ENCODE peak calls at places on chromosome X, in nine cellular contexts. One of them, this sample, is unnamed.
A peak's percentile ranks its signal among the peaks of the same experiment; 100 is the strongest.

GRCh38 chrX:119186763-119187162 is 49.3 kb upstream of the PGRMC1 start:
- DNase-seq in left lobe of liver: no peak
- DNase-seq in head of caudate nucleus: no peak
- DNase-seq in upper lobe of left lung: no peak
- DNase-seq in RPMI7951: no peak
- DNase-seq in RKO: no peak
- DNase-seq in stimulated activated CD8-positive, alpha-beta memory T cell treated with anti-CD3 and anti-CD28 coated beads, Interleukin-7, amount 100 ng/mL, for 4 hours: no peak
- DNase-seq in iPS-NIHi11: no peak
- DNase-seq in anterior cingulate cortex: no peak
- DNase-seq in this sample: no peak

GRCh38 chrX:97616883-97617510 is 733.3 kb downstream of the RPA4 start:
- DNase-seq in RKO: peak; percentile 35
- DNase-seq in anterior cingulate cortex: no peak
- DNase-seq in head of caudate nucleus: no peak
- DNase-seq in RPMI7951: peak; percentile 67
- DNase-seq in upper lobe of left lung: no peak
- DNase-seq in stimulated activated CD8-positive, alpha-beta memory T cell treated with anti-CD3 and anti-CD28 coated beads, Interleukin-7, amount 100 ng/mL, for 4 hours: no peak
- DNase-seq in left lobe of liver: no peak
- DNase-seq in iPS-NIHi11: no peak
- DNase-seq in this sample: no peak

GRCh38 chrX:107826286-107827136 is 845 bp downstream of the MID2 start:
- DNase-seq in RKO: peak; percentile 43
- DNase-seq in RPMI7951: peak; percentile 29
- DNase-seq in anterior cingulate cortex: peak; percentile 30
- DNase-seq in stimulated activated CD8-positive, alpha-beta memory T cell treated with anti-CD3 and anti-CD28 coated beads, Interleukin-7, amount 100 ng/mL, for 4 hours: peak; percentile 19
- DNase-seq in iPS-NIHi11: peak; percentile 45
- DNase-seq in left lobe of liver: peak; percentile 49
- DNase-seq in head of caudate nucleus: peak; percentile 20
- DNase-seq in upper lobe of left lung: peak; percentile 89
- DNase-seq in this sample: peak; percentile 50

GRCh38 chrX:154436597-154437397 is at the start of gene GDI1:
- DNase-seq in RPMI7951: peak; percentile 58
- DNase-seq in head of caudate nucleus: peak; percentile 24
- DNase-seq in anterior cingulate cortex: peak; percentile 26
- DNase-seq in stimulated activated CD8-positive, alpha-beta memory T cell treated with anti-CD3 and anti-CD28 coated beads, Interleukin-7, amount 100 ng/mL, for 4 hours: peak; percentile 45
- DNase-seq in iPS-NIHi11: peak; percentile 83
- DNase-seq in RKO: no peak
- DNase-seq in left lobe of liver: peak; percentile 60
- DNase-seq in upper lobe of left lung: peak; percentile 94
- DNase-seq in this sample: no peak

GRCh38 chrX:44314259-44314734 is 29.2 kb downstream of the EFHC2 start:
- DNase-seq in head of caudate nucleus: no peak
- DNase-seq in left lobe of liver: no peak
- DNase-seq in RPMI7951: peak; percentile 25
- DNase-seq in RKO: no peak
- DNase-seq in upper lobe of left lung: no peak
- DNase-seq in iPS-NIHi11: no peak
- DNase-seq in stimulated activated CD8-positive, alpha-beta memory T cell treated with anti-CD3 and anti-CD28 coated beads, Interleukin-7, amount 100 ng/mL, for 4 hours: no peak
- DNase-seq in anterior cingulate cortex: no peak
- DNase-seq in this sample: no peak

GRCh38 chrX:134020910-134021309 is 35.5 kb upstream of the GPC3 start:
- DNase-seq in anterior cingulate cortex: no peak
- DNase-seq in upper lobe of left lung: no peak
- DNase-seq in left lobe of liver: no peak
- DNase-seq in head of caudate nucleus: no peak
- DNase-seq in stimulated activated CD8-positive, alpha-beta memory T cell treated with anti-CD3 and anti-CD28 coated beads, Interleukin-7, amount 100 ng/mL, for 4 hours: no peak
- DNase-seq in RPMI7951: no peak
- DNase-seq in iPS-NIHi11: peak; percentile 8
- DNase-seq in RKO: no peak
- DNase-seq in this sample: no peak

GRCh38 chrX:137567474-137568232 is 1.7 kb downstream of the ZIC3 start:
- DNase-seq in RPMI7951: no peak
- DNase-seq in stimulated activated CD8-positive, alpha-beta memory T cell treated with anti-CD3 and anti-CD28 coated beads, Interleukin-7, amount 100 ng/mL, for 4 hours: no peak
- DNase-seq in left lobe of liver: no peak
- DNase-seq in RKO: no peak
- DNase-seq in head of caudate nucleus: no peak
- DNase-seq in upper lobe of left lung: no peak
- DNase-seq in iPS-NIHi11: no peak
- DNase-seq in anterior cingulate cortex: no peak
- DNase-seq in this sample: no peak

GRCh38 chrX:12956704-12957541 is 18.0 kb upstream of the TMSB4X start:
- DNase-seq in iPS-NIHi11: peak; percentile 29
- DNase-seq in left lobe of liver: no peak
- DNase-seq in RPMI7951: peak; percentile 74
- DNase-seq in upper lobe of left lung: no peak
- DNase-seq in RKO: peak; percentile 12
- DNase-seq in anterior cingulate cortex: peak; percentile 11
- DNase-seq in stimulated activated CD8-positive, alpha-beta memory T cell treated with anti-CD3 and anti-CD28 coated beads, Interleukin-7, amount 100 ng/mL, for 4 hours: no peak
- DNase-seq in head of caudate nucleus: no peak
- DNase-seq in this sample: no peak

GRCh38 chrX:31652651-31653050 is 580.8 kb upstream of the FTHL17 start:
- DNase-seq in upper lobe of left lung: no peak
- DNase-seq in RPMI7951: no peak
- DNase-seq in left lobe of liver: no peak
- DNase-seq in stimulated activated CD8-positive, alpha-beta memory T cell treated with anti-CD3 and anti-CD28 coated beads, Interleukin-7, amount 100 ng/mL, for 4 hours: no peak
- DNase-seq in head of caudate nucleus: no peak
- DNase-seq in anterior cingulate cortex: no peak
- DNase-seq in iPS-NIHi11: no peak
- DNase-seq in RKO: no peak
- DNase-seq in this sample: no peak

GRCh38 chrX:56783450-56783831 is 54.4 kb downstream of the NBDY start:
- DNase-seq in head of caudate nucleus: peak; percentile 93
- DNase-seq in stimulated activated CD8-positive, alpha-beta memory T cell treated with anti-CD3 and anti-CD28 coated beads, Interleukin-7, amount 100 ng/mL, for 4 hours: peak; percentile 54
- DNase-seq in RPMI7951: no peak
- DNase-seq in anterior cingulate cortex: peak; percentile 93
- DNase-seq in iPS-NIHi11: no peak
- DNase-seq in RKO: peak; percentile 71
- DNase-seq in upper lobe of left lung: no peak
- DNase-seq in left lobe of liver: no peak
- DNase-seq in this sample: no peak

GRCh38 chrX:2484721-2485459 is 15.9 kb downstream of the DHRSX start:
- DNase-seq in anterior cingulate cortex: no peak
- DNase-seq in RPMI7951: no peak
- DNase-seq in iPS-NIHi11: no peak
- DNase-seq in upper lobe of left lung: no peak
- DNase-seq in head of caudate nucleus: no peak
- DNase-seq in RKO: no peak
- DNase-seq in stimulated activated CD8-positive, alpha-beta memory T cell treated with anti-CD3 and anti-CD28 coated beads, Interleukin-7, amount 100 ng/mL, for 4 hours: no peak
- DNase-seq in left lobe of liver: no peak
- DNase-seq in this sample: peak; percentile 39

GRCh38 chrX:152907084-152907651 is 9.3 kb downstream of the ZNF185 start:
- DNase-seq in stimulated activated CD8-positive, alpha-beta memory T cell treated with anti-CD3 and anti-CD28 coated beads, Interleukin-7, amount 100 ng/mL, for 4 hours: no peak
- DNase-seq in anterior cingulate cortex: no peak
- DNase-seq in upper lobe of left lung: no peak
- DNase-seq in head of caudate nucleus: no peak
- DNase-seq in RKO: no peak
- DNase-seq in left lobe of liver: no peak
- DNase-seq in RPMI7951: no peak
- DNase-seq in iPS-NIHi11: peak; percentile 81
- DNase-seq in this sample: no peak

GRCh38 chrX:78199851-78200250 is 60.4 kb upstream of the TAF9B start:
- DNase-seq in stimulated activated CD8-positive, alpha-beta memory T cell treated with anti-CD3 and anti-CD28 coated beads, Interleukin-7, amount 100 ng/mL, for 4 hours: no peak
- DNase-seq in RKO: peak; percentile 75
- DNase-seq in iPS-NIHi11: peak; percentile 11
- DNase-seq in RPMI7951: peak; percentile 25
- DNase-seq in left lobe of liver: no peak
- DNase-seq in anterior cingulate cortex: no peak
- DNase-seq in head of caudate nucleus: no peak
- DNase-seq in upper lobe of left lung: no peak
- DNase-seq in this sample: no peak

GRCh38 chrX:108299101-108299591 is 139.1 kb downstream of the COL4A6 start:
- DNase-seq in iPS-NIHi11: no peak
- DNase-seq in RPMI7951: peak; percentile 8
- DNase-seq in RKO: no peak
- DNase-seq in head of caudate nucleus: no peak
- DNase-seq in upper lobe of left lung: no peak
- DNase-seq in stimulated activated CD8-positive, alpha-beta memory T cell treated with anti-CD3 and anti-CD28 coated beads, Interleukin-7, amount 100 ng/mL, for 4 hours: no peak
- DNase-seq in left lobe of liver: no peak
- DNase-seq in anterior cingulate cortex: no peak
- DNase-seq in this sample: no peak

GRCh38 chrX:67545772-67546495 is 2.1 kb downstream of the AR start:
- DNase-seq in left lobe of liver: no peak
- DNase-seq in stimulated activated CD8-positive, alpha-beta memory T cell treated with anti-CD3 and anti-CD28 coated beads, Interleukin-7, amount 100 ng/mL, for 4 hours: no peak
- DNase-seq in anterior cingulate cortex: no peak
- DNase-seq in RPMI7951: peak; percentile 43
- DNase-seq in head of caudate nucleus: peak; percentile 11
- DNase-seq in RKO: no peak
- DNase-seq in iPS-NIHi11: no peak
- DNase-seq in upper lobe of left lung: peak; percentile 87
- DNase-seq in this sample: peak; percentile 33

GRCh38 chrX:46653482-46653881 is 79.9 kb downstream of the CHST7 start:
- DNase-seq in RKO: peak; percentile 14
- DNase-seq in left lobe of liver: no peak
- DNase-seq in anterior cingulate cortex: no peak
- DNase-seq in head of caudate nucleus: no peak
- DNase-seq in iPS-NIHi11: no peak
- DNase-seq in stimulated activated CD8-positive, alpha-beta memory T cell treated with anti-CD3 and anti-CD28 coated beads, Interleukin-7, amount 100 ng/mL, for 4 hours: no peak
- DNase-seq in RPMI7951: no peak
- DNase-seq in upper lobe of left lung: no peak
- DNase-seq in this sample: no peak

GRCh38 chrX:100720301-100720700 is 11.6 kb downstream of the SYTL4 start:
- DNase-seq in left lobe of liver: no peak
- DNase-seq in anterior cingulate cortex: no peak
- DNase-seq in iPS-NIHi11: no peak
- DNase-seq in RPMI7951: no peak
- DNase-seq in upper lobe of left lung: no peak
- DNase-seq in RKO: no peak
- DNase-seq in head of caudate nucleus: no peak
- DNase-seq in stimulated activated CD8-positive, alpha-beta memory T cell treated with anti-CD3 and anti-CD28 coated beads, Interleukin-7, amount 100 ng/mL, for 4 hours: no peak
- DNase-seq in this sample: no peak

GRCh38 chrX:12548341-12548740 is 242.9 kb upstream of the PRPS2 start:
- DNase-seq in left lobe of liver: no peak
- DNase-seq in anterior cingulate cortex: no peak
- DNase-seq in RKO: no peak
- DNase-seq in stimulated activated CD8-positive, alpha-beta memory T cell treated with anti-CD3 and anti-CD28 coated beads, Interleukin-7, amount 100 ng/mL, for 4 hours: no peak
- DNase-seq in upper lobe of left lung: no peak
- DNase-seq in iPS-NIHi11: no peak
- DNase-seq in RPMI7951: no peak
- DNase-seq in head of caudate nucleus: no peak
- DNase-seq in this sample: no peak

GRCh38 chrX:15747626-15748173 is 9.6 kb downstream of the CA5B start:
- DNase-seq in anterior cingulate cortex: no peak
- DNase-seq in iPS-NIHi11: no peak
- DNase-seq in left lobe of liver: no peak
- DNase-seq in RKO: no peak
- DNase-seq in upper lobe of left lung: no peak
- DNase-seq in stimulated activated CD8-positive, alpha-beta memory T cell treated with anti-CD3 and anti-CD28 coated beads, Interleukin-7, amount 100 ng/mL, for 4 hours: no peak
- DNase-seq in RPMI7951: no peak
- DNase-seq in head of caudate nucleus: no peak
- DNase-seq in this sample: no peak

GRCh38 chrX:41512394-41512793 is 65.3 kb downstream of the NYX start:
- DNase-seq in stimulated activated CD8-positive, alpha-beta memory T cell treated with anti-CD3 and anti-CD28 coated beads, Interleukin-7, amount 100 ng/mL, for 4 hours: no peak
- DNase-seq in left lobe of liver: no peak
- DNase-seq in iPS-NIHi11: no peak
- DNase-seq in RPMI7951: no peak
- DNase-seq in anterior cingulate cortex: no peak
- DNase-seq in upper lobe of left lung: no peak
- DNase-seq in RKO: no peak
- DNase-seq in head of caudate nucleus: no peak
- DNase-seq in this sample: no peak

GRCh38 chrX:37349131-37350033 is at the start of gene PRRG1:
- DNase-seq in RKO: peak; percentile 77
- DNase-seq in iPS-NIHi11: peak; percentile 72
- DNase-seq in RPMI7951: peak; percentile 84
- DNase-seq in upper lobe of left lung: peak; percentile 92
- DNase-seq in stimulated activated CD8-positive, alpha-beta memory T cell treated with anti-CD3 and anti-CD28 coated beads, Interleukin-7, amount 100 ng/mL, for 4 hours: no peak
- DNase-seq in left lobe of liver: peak; percentile 84
- DNase-seq in anterior cingulate cortex: peak; percentile 68
- DNase-seq in head of caudate nucleus: peak; percentile 84
- DNase-seq in this sample: peak; percentile 85

GRCh38 chrX:93673056-93673868 is at the start of gene NAP1L3:
- DNase-seq in iPS-NIHi11: peak; percentile 75
- DNase-seq in RKO: no peak
- DNase-seq in head of caudate nucleus: peak; percentile 95
- DNase-seq in left lobe of liver: no peak
- DNase-seq in stimulated activated CD8-positive, alpha-beta memory T cell treated with anti-CD3 and anti-CD28 coated beads, Interleukin-7, amount 100 ng/mL, for 4 hours: peak; percentile 48
- DNase-seq in RPMI7951: peak; percentile 79
- DNase-seq in upper lobe of left lung: peak; percentile 86
- DNase-seq in anterior cingulate cortex: peak; percentile 84
- DNase-seq in this sample: peak; percentile 27

GRCh38 chrX:41779058-41779564 is 55.1 kb downstream of the GPR82 start:
- DNase-seq in left lobe of liver: no peak
- DNase-seq in iPS-NIHi11: no peak
- DNase-seq in stimulated activated CD8-positive, alpha-beta memory T cell treated with anti-CD3 and anti-CD28 coated beads, Interleukin-7, amount 100 ng/mL, for 4 hours: no peak
- DNase-seq in anterior cingulate cortex: no peak
- DNase-seq in head of caudate nucleus: no peak
- DNase-seq in RPMI7951: peak; percentile 69
- DNase-seq in RKO: peak; percentile 83
- DNase-seq in upper lobe of left lung: no peak
- DNase-seq in this sample: no peak

GRCh38 chrX:21487832-21488231 is 113.6 kb downstream of the CNKSR2 start:
- DNase-seq in head of caudate nucleus: no peak
- DNase-seq in iPS-NIHi11: no peak
- DNase-seq in anterior cingulate cortex: no peak
- DNase-seq in stimulated activated CD8-positive, alpha-beta memory T cell treated with anti-CD3 and anti-CD28 coated beads, Interleukin-7, amount 100 ng/mL, for 4 hours: no peak
- DNase-seq in left lobe of liver: no peak
- DNase-seq in RPMI7951: no peak
- DNase-seq in upper lobe of left lung: no peak
- DNase-seq in RKO: no peak
- DNase-seq in this sample: no peak

GRCh38 chrX:14528629-14529287 is 578 bp upstream of the GLRA2 start:
- DNase-seq in upper lobe of left lung: no peak
- DNase-seq in RKO: peak; percentile 41
- DNase-seq in iPS-NIHi11: peak; percentile 30
- DNase-seq in head of caudate nucleus: peak; percentile 63
- DNase-seq in left lobe of liver: peak; percentile 43
- DNase-seq in stimulated activated CD8-positive, alpha-beta memory T cell treated with anti-CD3 and anti-CD28 coated beads, Interleukin-7, amount 100 ng/mL, for 4 hours: no peak
- DNase-seq in anterior cingulate cortex: peak; percentile 17
- DNase-seq in RPMI7951: peak; percentile 13
- DNase-seq in this sample: no peak

GRCh38 chrX:153885968-153886903 is at the start of gene L1CAM:
- DNase-seq in anterior cingulate cortex: no peak
- DNase-seq in stimulated activated CD8-positive, alpha-beta memory T cell treated with anti-CD3 and anti-CD28 coated beads, Interleukin-7, amount 100 ng/mL, for 4 hours: no peak
- DNase-seq in RPMI7951: no peak
- DNase-seq in left lobe of liver: no peak
- DNase-seq in RKO: no peak
- DNase-seq in iPS-NIHi11: peak; percentile 56
- DNase-seq in head of caudate nucleus: no peak
- DNase-seq in upper lobe of left lung: no peak
- DNase-seq in this sample: no peak

GRCh38 chrX:38260231-38260630 is 39.6 kb upstream of the SRPX start:
- DNase-seq in head of caudate nucleus: no peak
- DNase-seq in left lobe of liver: no peak
- DNase-seq in anterior cingulate cortex: no peak
- DNase-seq in RKO: peak; percentile 27
- DNase-seq in upper lobe of left lung: no peak
- DNase-seq in stimulated activated CD8-positive, alpha-beta memory T cell treated with anti-CD3 and anti-CD28 coated beads, Interleukin-7, amount 100 ng/mL, for 4 hours: no peak
- DNase-seq in iPS-NIHi11: peak; percentile 57
- DNase-seq in RPMI7951: peak; percentile 65
- DNase-seq in this sample: no peak

GRCh38 chrX:134898450-134898849 is 92.3 kb upstream of the SMIM10 start:
- DNase-seq in head of caudate nucleus: no peak
- DNase-seq in iPS-NIHi11: no peak
- DNase-seq in upper lobe of left lung: no peak
- DNase-seq in RPMI7951: no peak
- DNase-seq in stimulated activated CD8-positive, alpha-beta memory T cell treated with anti-CD3 and anti-CD28 coated beads, Interleukin-7, amount 100 ng/mL, for 4 hours: no peak
- DNase-seq in anterior cingulate cortex: no peak
- DNase-seq in RKO: no peak
- DNase-seq in left lobe of liver: no peak
- DNase-seq in this sample: no peak

GRCh38 chrX:103017542-103017941 is 46.4 kb downstream of the BEX1 start:
- DNase-seq in RKO: no peak
- DNase-seq in stimulated activated CD8-positive, alpha-beta memory T cell treated with anti-CD3 and anti-CD28 coated beads, Interleukin-7, amount 100 ng/mL, for 4 hours: no peak
- DNase-seq in anterior cingulate cortex: no peak
- DNase-seq in RPMI7951: peak; percentile 32
- DNase-seq in left lobe of liver: no peak
- DNase-seq in iPS-NIHi11: peak; percentile 7
- DNase-seq in head of caudate nucleus: no peak
- DNase-seq in upper lobe of left lung: no peak
- DNase-seq in this sample: no peak

GRCh38 chrX:106726485-106727437 is at the start of gene RNF128:
- DNase-seq in stimulated activated CD8-positive, alpha-beta memory T cell treated with anti-CD3 and anti-CD28 coated beads, Interleukin-7, amount 100 ng/mL, for 4 hours: no peak
- DNase-seq in RPMI7951: peak; percentile 42
- DNase-seq in RKO: no peak
- DNase-seq in upper lobe of left lung: peak; percentile 83
- DNase-seq in iPS-NIHi11: peak; percentile 74
- DNase-seq in left lobe of liver: peak; percentile 79
- DNase-seq in head of caudate nucleus: peak; percentile 69
- DNase-seq in anterior cingulate cortex: peak; percentile 21
- DNase-seq in this sample: peak; percentile 84

GRCh38 chrX:133796282-133796681 is 189.1 kb downstream of the GPC3 start:
- DNase-seq in anterior cingulate cortex: no peak
- DNase-seq in iPS-NIHi11: no peak
- DNase-seq in left lobe of liver: no peak
- DNase-seq in head of caudate nucleus: no peak
- DNase-seq in RPMI7951: no peak
- DNase-seq in upper lobe of left lung: no peak
- DNase-seq in stimulated activated CD8-positive, alpha-beta memory T cell treated with anti-CD3 and anti-CD28 coated beads, Interleukin-7, amount 100 ng/mL, for 4 hours: no peak
- DNase-seq in RKO: no peak
- DNase-seq in this sample: no peak

This sample was measured in right lobe of liver.